ENCODE peak calls at places on chromosomes 4 and X, in five cellular contexts. O, I, A, Z and N are unnamed samples.

GRCh38 chrX:119757979-119758681 is at the start of gene SOWAHD:
- DNase-seq in O (peak), Z (no peak), I (peak), A (peak), N (peak)

GRCh38 chr4:55071951-55072350 is 53.4 kb downstream of the KDR start:
- DNase-seq in A (no peak), I (no peak), O (no peak), Z (no peak), N (no peak)

GRCh38 chr4:121243476-121243875 is 79.4 kb upstream of the TNIP3 start:
- DNase-seq in O (no peak), A (no peak), Z (no peak), I (no peak), N (no peak)

GRCh38 chr4:51885371-51885770 is 42.4 kb downstream of the DCUN1D4 start:
- DNase-seq in I (no peak), O (no peak), Z (no peak), A (no peak), N (no peak)

GRCh38 chr4:170853422-170854021 is 763.8 kb upstream of the AADAT start:
- DNase-seq in Z (no peak), I (no peak), O (peak), A (no peak), N (no peak)

GRCh38 chr4:159447296-159447695 is 344.4 kb downstream of the RAPGEF2 start:
- DNase-seq in I (no peak), A (no peak), Z (no peak), O (no peak), N (no peak)

GRCh38 chrX:3263681-3264126 is 82.7 kb downstream of the MXRA5 start:
- DNase-seq in O (no peak), Z (no peak), I (no peak), A (no peak), N (no peak)

GRCh38 chr4:151853034-151853433 is 92.2 kb upstream of the GATB start:
- DNase-seq in A (no peak), O (no peak), I (no peak), Z (no peak), N (no peak)

GRCh38 chr4:185718578-185719492 is 93.2 kb downstream of the SORBS2 start:
- DNase-seq in Z (no peak), I (no peak), O (no peak), A (no peak), N (no peak)

GRCh38 chrX:21989415-21989814 is 42.7 kb upstream of the PHEX start:
- DNase-seq in A (no peak), I (no peak), O (no peak), Z (no peak), N (no peak)

GRCh38 chr4:26452565-26453531 is 37.4 kb downstream of the CCKAR start:
- DNase-seq in Z (no peak), O (no peak), I (no peak), A (no peak), N (no peak)

GRCh38 chr4:34814266-34814665 is 1430.0 kb downstream of the ARAP2 start:
- DNase-seq in O (no peak), A (no peak), Z (no peak), I (no peak), N (no peak)

GRCh38 chr4:38510201-38510600 is 153.8 kb upstream of the KLF3 start:
- DNase-seq in I (no peak), A (no peak), O (no peak), Z (no peak), N (no peak)

GRCh38 chrX:45505214-45505613 is 304.5 kb upstream of the DIPK2B start:
- DNase-seq in O (no peak), Z (peak), A (no peak), I (no peak), N (no peak)